ENCODE peak calls at places on chromosomes 16 and 17, in seven cellular contexts. J is T-helper 1 cell; E is Kasumi-1; P is HEK293T; W is memory B cell; R is CD4-positive, alpha-beta T cell; X is retina. Q is an unnamed sample.

GRCh38 chr16:72705806-72706205 is 342.1 kb downstream of the ZFHX3 start:
- DNase-seq in X (peak), R (no peak), P (no peak), W (no peak), E (no peak), J (no peak), Q (no peak)

GRCh38 chr17:70187383-70187782 is 18.1 kb downstream of the KCNJ2 start:
- DNase-seq in W (no peak), J (no peak), R (no peak), P (no peak), X (no peak), E (no peak), Q (no peak)

GRCh38 chr16:50635505-50636392 is 45.4 kb downstream of the SNX20 start:
- DNase-seq in R (no peak), J (no peak), X (no peak), P (peak), W (no peak), E (no peak), Q (no peak)

GRCh38 chr16:88815901-88816589 is 4.3 kb upstream of the APRT start:
- DNase-seq in P (no peak), X (peak), W (peak), R (peak), E (peak), J (peak), Q (peak)

GRCh38 chr17:31744541-31744951 is 114.5 kb downstream of the COPRS start:
- DNase-seq in P (no peak), R (no peak), X (no peak), E (no peak), J (no peak), W (no peak), Q (no peak)

GRCh38 chr16:12798846-12799245 is 4.8 kb downstream of the CPPED1 start:
- DNase-seq in W (no peak), J (no peak), X (no peak), P (no peak), R (no peak), E (no peak), Q (no peak)

GRCh38 chr17:4849011-4849536 is 15.9 kb downstream of the MINK1 start:
- DNase-seq in W (no peak), J (no peak), X (no peak), R (no peak), E (no peak), P (no peak), Q (no peak)

GRCh38 chr16:57012353-57012752 is 23.0 kb downstream of the NLRC5 start:
- DNase-seq in J (no peak), W (no peak), P (no peak), E (no peak), X (no peak), R (no peak), Q (no peak)

GRCh38 chr16:69654280-69654931 is 72.0 kb downstream of the NQO1 start:
- DNase-seq in J (no peak), R (no peak), P (no peak), X (no peak), E (no peak), W (no peak), Q (no peak)

GRCh38 chr17:2453865-2454264 is 53.0 kb upstream of the MNT start:
- DNase-seq in R (no peak), W (no peak), E (no peak), P (no peak), X (no peak), J (no peak), Q (no peak)

GRCh38 chr17:50240876-50241275 is 33.4 kb upstream of the TMEM92 start:
- DNase-seq in X (no peak), J (no peak), W (no peak), E (no peak), R (no peak), P (no peak), Q (no peak)

GRCh38 chr16:10824111-10824893 is 5.7 kb upstream of the TVP23A start:
- DNase-seq in E (no peak), X (no peak), R (no peak), J (no peak), P (no peak), W (no peak), Q (no peak)

GRCh38 chr17:73548620-73549311 is 95.5 kb downstream of the SDK2 start:
- DNase-seq in W (no peak), X (no peak), R (no peak), P (no peak), J (no peak), E (no peak), Q (no peak)

GRCh38 chr16:72311426-72311825 is 139.5 kb upstream of the PMFBP1 start:
- DNase-seq in W (no peak), X (no peak), J (no peak), R (no peak), E (no peak), P (no peak), Q (no peak)

GRCh38 chr16:89023151-89023551 is 46.1 kb upstream of the CBFA2T3 start:
- DNase-seq in E (no peak), X (peak), J (no peak), R (no peak), P (no peak), W (no peak), Q (no peak)

GRCh38 chr17:57553991-57554825 is 190.9 kb downstream of the CCDC182 start:
- DNase-seq in W (no peak), J (no peak), P (no peak), R (no peak), X (peak), E (no peak), Q (no peak)

GRCh38 chr17:70563301-70563820 is 394.0 kb downstream of the KCNJ2 start:
- DNase-seq in X (no peak), E (no peak), R (no peak), P (no peak), J (no peak), W (no peak), Q (no peak)

GRCh38 chr16:30649725-30650368 is 913 bp upstream of the PRR14 start:
- DNase-seq in X (no peak), P (no peak), R (peak), W (no peak), J (no peak), E (no peak), Q (no peak)

GRCh38 chr17:75406222-75406615 is 741 bp upstream of the GRB2 start:
- DNase-seq in E (peak), W (no peak), R (no peak), J (no peak), X (peak), P (no peak), Q (no peak)